ENCODE peak calls at places on chromosomes 13 and 19, in ten cellular contexts. A, K, C, S, J, X, E, Q, I and N are unnamed samples.
A peak's percentile ranks its signal among the peaks of the same experiment; 100 is the strongest.

GRCh38 chr19:10760268-10760944 is 42.5 kb downstream of the DNM2 start:
- DNase-seq in A (peak; percentile 84), K (no peak), C (no peak), S (no peak), J (no peak), X (peak; percentile 49), E (no peak), Q (no peak), I (no peak), N (peak; percentile 19)

GRCh38 chr13:23447927-23448326 is 14.4 kb upstream of the SACS start:
- DNase-seq in A (no peak), K (no peak), C (no peak), S (no peak), J (no peak), X (no peak), E (no peak), Q (no peak), I (no peak), N (no peak)

GRCh38 chr19:4320419-4320818 is 16.0 kb downstream of the FSD1 start:
- DNase-seq in A (no peak), K (no peak), C (no peak), S (no peak), J (no peak), X (no peak), E (no peak), Q (no peak), I (no peak), N (no peak)

GRCh38 chr19:33763661-33764343 is 32.9 kb upstream of the KCTD15 start:
- DNase-seq in A (no peak), K (no peak), C (no peak), S (no peak), J (peak; percentile 38), X (no peak), E (no peak), Q (no peak), I (peak; percentile 30), N (no peak)

GRCh38 chr19:4352701-4353121 is 9.3 kb downstream of the MPND start:
- DNase-seq in A (peak; percentile 78), K (no peak), C (no peak), S (no peak), J (no peak), X (no peak), E (peak; percentile 68), Q (peak; percentile 47), I (peak; percentile 87), N (peak; percentile 64)

GRCh38 chr13:37270206-37271001 is 164.9 kb upstream of the CSNK1A1L start:
- DNase-seq in A (no peak), K (no peak), C (no peak), S (no peak), J (no peak), X (no peak), E (no peak), Q (peak; percentile 2), I (peak; percentile 21), N (no peak)

GRCh38 chr13:98977568-98978270 is at the start of gene DOCK9:
- DNase-seq in A (no peak), K (peak; percentile 80), C (peak; percentile 69), S (peak; percentile 68), J (peak; percentile 49), X (peak; percentile 34), E (no peak), Q (no peak), I (peak; percentile 60), N (peak; percentile 68)

GRCh38 chr13:99339736-99340392 is 32.7 kb upstream of the GPR183 start:
- DNase-seq in A (peak; percentile 74), K (no peak), C (no peak), S (peak; percentile 39), J (no peak), X (peak; percentile 34), E (no peak), Q (no peak), I (no peak), N (no peak)

GRCh38 chr13:98998831-98999634 is 21.2 kb upstream of the DOCK9 start:
- DNase-seq in A (no peak), K (no peak), C (no peak), S (no peak), J (no peak), X (no peak), E (no peak), Q (no peak), I (no peak), N (no peak)

GRCh38 chr19:22422220-22422619 is at the start of gene ZNF98:
- DNase-seq in A (no peak), K (peak; percentile 77), C (no peak), S (peak; percentile 62), J (peak; percentile 59), X (peak; percentile 7), E (peak; percentile 32), Q (no peak), I (no peak), N (no peak)

GRCh38 chr13:97274782-97275252 is 52.7 kb downstream of the MBNL2 start:
- DNase-seq in A (no peak), K (no peak), C (no peak), S (no peak), J (no peak), X (no peak), E (no peak), Q (peak; percentile 93), I (no peak), N (no peak)

GRCh38 chr13:111505175-111505777 is 184.8 kb downstream of the TEX29 start:
- DNase-seq in A (no peak), K (no peak), C (no peak), S (no peak), J (no peak), X (no peak), E (no peak), Q (peak; percentile 12), I (peak; percentile 90), N (no peak)

GRCh38 chr13:98922306-98922705 is 55.6 kb downstream of the DOCK9 start:
- DNase-seq in A (no peak), K (no peak), C (no peak), S (no peak), J (no peak), X (no peak), E (no peak), Q (no peak), I (no peak), N (no peak)

GRCh38 chr13:105502193-105502592 is 1033.3 kb downstream of the EFNB2 start:
- DNase-seq in A (no peak), K (no peak), C (no peak), S (no peak), J (no peak), X (no peak), E (no peak), Q (no peak), I (peak; percentile 42), N (no peak)

GRCh38 chr19:8630796-8631424 is 477 bp downstream of the NFILZ start:
- DNase-seq in A (no peak), K (no peak), C (no peak), S (no peak), J (no peak), X (no peak), E (no peak), Q (no peak), I (no peak), N (no peak)
- H3K27me3 ChIP-seq in A (no peaks in the 10 kb centered on the region), K (no peaks in the 10 kb centered on the region), C (no peaks in the 10 kb centered on the region), S (no peaks in the 10 kb centered on the region), J (no peaks in the 10 kb centered on the region), X (no peaks in the 10 kb centered on the region), E (no peaks in the 10 kb centered on the region), Q (no peaks in the 10 kb centered on the region), I (no peaks in the 10 kb centered on the region), N (no peaks in the 10 kb centered on the region)

DNA sequence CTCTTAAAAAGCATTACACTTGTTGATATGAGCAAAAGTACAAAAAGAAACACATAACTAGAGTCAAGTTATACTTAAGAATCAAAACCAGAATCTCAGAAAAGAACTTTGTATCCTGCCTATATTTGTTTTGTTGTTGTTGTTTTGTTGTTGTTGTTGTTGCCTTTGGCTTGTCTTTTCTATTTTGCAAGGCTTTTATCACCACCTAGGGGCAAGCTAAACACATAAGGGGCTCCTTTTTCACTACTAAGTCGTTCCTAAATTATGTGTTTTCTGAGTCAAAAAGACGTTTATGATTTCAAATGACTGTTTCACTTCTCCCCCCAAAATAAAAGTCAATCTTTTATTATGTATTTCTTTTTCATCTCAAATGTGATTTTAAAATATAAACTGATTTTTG is 250.2 kb downstream of the RBM26 start:
- DNase-seq in A (no peak), K (no peak), C (no peak), S (no peak), J (no peak), X (no peak), E (no peak), Q (no peak), I (peak; percentile 34), N (no peak)
- TF ChIP-seq CTCF in A (no peak), K (no peak), C (no peak), S (no peak), J (no peak), X (no peak), E (no peak), Q (no peak), I (peak; percentile 52), N (no peak)

DNA sequence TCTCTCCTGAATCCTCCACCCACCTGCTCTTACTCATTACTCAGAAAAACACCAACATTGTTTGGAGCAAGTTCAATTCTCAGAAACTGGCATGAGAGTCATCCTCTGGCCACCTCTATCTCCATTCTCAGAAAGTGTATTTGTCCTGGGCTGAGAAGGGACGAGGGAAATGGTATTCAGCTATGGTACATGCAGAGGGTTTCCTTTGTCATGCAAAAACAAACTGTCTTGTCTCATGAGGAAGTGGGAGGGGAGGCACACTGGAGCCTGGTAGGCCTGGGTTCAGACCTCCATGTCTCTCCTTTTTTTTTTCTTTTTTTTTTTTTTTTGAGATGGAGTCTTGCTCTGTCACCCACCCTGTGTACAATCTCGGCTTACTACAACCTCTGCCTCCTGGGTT is 31.9 kb upstream of the LILRA2 start:
- DNase-seq in A (no peak), K (no peak), C (no peak), S (no peak), J (no peak), X (no peak), E (no peak), Q (no peak), I (no peak), N (no peak)
- H3K27me3 ChIP-seq in A (no peaks in the 10 kb centered on the region), K (no peaks in the 10 kb centered on the region), C (no peaks in the 10 kb centered on the region), S (no peaks in the 10 kb centered on the region), J (no peaks in the 10 kb centered on the region), X (peaks cover 7% of the 10 kb centered on the region), E (no peaks in the 10 kb centered on the region), Q (no peaks in the 10 kb centered on the region), I (no peaks in the 10 kb centered on the region), N (no peaks in the 10 kb centered on the region)

GRCh38 chr19:664913-665443 is 2.0 kb upstream of the RNF126 start:
- DNase-seq in A (peak; percentile 89), K (peak; percentile 85), C (peak; percentile 90), S (peak; percentile 88), J (peak; percentile 83), X (peak; percentile 84), E (peak; percentile 89), Q (peak; percentile 74), I (peak; percentile 96), N (peak; percentile 92)

GRCh38 chr19:661427-662196 is 1.4 kb downstream of the RNF126 start:
- DNase-seq in A (peak; percentile 85), K (no peak), C (no peak), S (no peak), J (no peak), X (peak; percentile 71), E (no peak), Q (no peak), I (no peak), N (no peak)

GRCh38 chr19:662962-663681 is at the start of gene RNF126:
- DNase-seq in A (peak; percentile 97), K (peak; percentile 94), C (peak; percentile 96), S (peak; percentile 96), J (peak; percentile 95), X (peak; percentile 95), E (peak; percentile 96), Q (peak; percentile 73), I (peak; percentile 84), N (peak; percentile 90)

GRCh38 chr19:662207-662961 is 630 bp downstream of the RNF126 start:
- DNase-seq in A (peak; percentile 89), K (no peak), C (peak; percentile 84), S (peak; percentile 71), J (peak; percentile 63), X (peak; percentile 81), E (peak; percentile 59), Q (peak; percentile 52), I (peak; percentile 70), N (no peak)

GRCh38 chr19:663682-664117 is 686 bp upstream of the RNF126 start:
- DNase-seq in A (no peak), K (no peak), C (no peak), S (no peak), J (no peak), X (no peak), E (no peak), Q (no peak), I (no peak), N (no peak)
- TF ChIP-seq CTCF in A (no peak), K (no peak), C (no peak), S (no peak), J (no peak), X (no peak), E (no peak), Q (peak; percentile 7), I (no peak), N (no peak)